ENCODE peak calls at places on chromosomes 1 and 21, in eight cellular contexts. E is tibial nerve, L is transverse colon, Z is stomach, N is breast epithelium, K is spleen, A is heart left ventricle, B is A549. U is an unnamed sample.
A peak's percentile ranks its signal among the peaks of the same experiment; 100 is the strongest.

GRCh38 chr21:43207868-43208267 is 39.1 kb downstream of the CRYAA start:
- DNase-seq in Z (no peak), N (peak; percentile 38), A (no peak), L (no peak), B (no peak), E (no peak), K (peak; percentile 47), U (peak; percentile 5)

GRCh38 chr1:199122532-199123311 is 483.9 kb downstream of the PTPRC start:
- DNase-seq in L (no peak), A (no peak), N (no peak), E (no peak), K (no peak), B (no peak), Z (no peak), U (no peak)

GRCh38 chr1:11479375-11479979 is 522 bp downstream of the DISP3 start:
- DNase-seq in B (no peak), E (no peak), K (no peak), L (no peak), N (no peak), A (no peak), Z (no peak), U (no peak)

GRCh38 chr1:201309420-201309819 is 26.1 kb downstream of the PKP1 start:
- DNase-seq in E (peak; percentile 51), L (peak; percentile 82), Z (peak; percentile 55), N (peak; percentile 97), A (peak; percentile 84), K (no peak), B (peak; percentile 62), U (peak; percentile 74)

GRCh38 chr1:35577071-35577998 is 4.2 kb downstream of the TFAP2E start:
- DNase-seq in K (peak; percentile 95), L (peak; percentile 59), Z (peak; percentile 53), E (peak; percentile 22), B (no peak), N (peak; percentile 43), A (peak; percentile 44), U (no peak)

GRCh38 chr1:47444578-47445465 is 7.0 kb downstream of the FOXD2 start:
- DNase-seq in Z (no peak), K (no peak), A (no peak), L (peak; percentile 62), N (no peak), E (no peak), B (no peak), U (peak; percentile 24)

GRCh38 chr1:12179638-12180121 is 12.9 kb downstream of the TNFRSF1B start:
- DNase-seq in E (no peak), K (no peak), L (no peak), A (no peak), Z (no peak), B (no peak), N (no peak), U (no peak)

GRCh38 chr1:10651793-10652192 is 144.7 kb downstream of the CASZ1 start:
- DNase-seq in L (no peak), Z (peak; percentile 60), B (no peak), A (no peak), E (no peak), K (no peak), N (no peak), U (peak; percentile 36)

GRCh38 chr1:2380816-2381591 is 10.3 kb downstream of the MORN1 start:
- DNase-seq in E (no peak), L (peak; percentile 7), A (peak; percentile 30), K (peak; percentile 75), N (no peak), B (no peak), Z (no peak), U (no peak)

GRCh38 chr1:169550294-169550693 is 36.0 kb downstream of the F5 start:
- DNase-seq in E (peak; percentile 21), A (no peak), K (no peak), L (no peak), B (peak; percentile 58), Z (no peak), N (no peak), U (no peak)

GRCh38 chr1:55064861-55065263 is 25.5 kb downstream of the PCSK9 start:
- DNase-seq in Z (peak; percentile 43), A (peak; percentile 78), B (peak; percentile 42), L (no peak), N (no peak), K (no peak), E (no peak), U (peak; percentile 36)

GRCh38 chr1:19495816-19496528 is 10.6 kb upstream of the CAPZB start:
- DNase-seq in K (no peak), Z (no peak), N (no peak), E (no peak), A (no peak), B (no peak), L (no peak), U (no peak)

GRCh38 chr1:108047085-108047484 is 82.1 kb upstream of the VAV3 start:
- DNase-seq in N (no peak), B (no peak), K (no peak), A (no peak), Z (no peak), E (no peak), L (no peak), U (no peak)

GRCh38 chr1:88608139-88608943 is 75.7 kb upstream of the PKN2 start:
- DNase-seq in L (no peak), A (no peak), K (no peak), B (peak; percentile 32), E (no peak), Z (no peak), N (no peak), U (no peak)

GRCh38 chr1:145892486-145893087 is 6.9 kb upstream of the ANKRD35 start:
- DNase-seq in Z (peak; percentile 79), A (no peak), L (no peak), N (no peak), B (peak; percentile 9), K (no peak), E (peak; percentile 40), U (peak; percentile 75)

GRCh38 chr1:204923209-204923608 is 52.5 kb downstream of the NFASC start:
- DNase-seq in N (no peak), A (no peak), E (no peak), K (no peak), L (no peak), Z (no peak), B (no peak), U (no peak)

GRCh38 chr1:204923626-204924012 is 53.0 kb downstream of the NFASC start:
- DNase-seq in B (no peak), N (no peak), K (no peak), Z (no peak), L (no peak), E (no peak), A (no peak), U (no peak)

GRCh38 chr1:204920511-204920910 is 49.8 kb downstream of the NFASC start:
- DNase-seq in B (no peak), E (no peak), A (no peak), L (no peak), K (no peak), N (no peak), Z (no peak), U (no peak)

GRCh38 chr1:204921855-204922516 is 51.3 kb downstream of the NFASC start:
- DNase-seq in K (no peak), E (no peak), B (no peak), L (no peak), N (no peak), Z (no peak), A (no peak), U (no peak)

DNA sequence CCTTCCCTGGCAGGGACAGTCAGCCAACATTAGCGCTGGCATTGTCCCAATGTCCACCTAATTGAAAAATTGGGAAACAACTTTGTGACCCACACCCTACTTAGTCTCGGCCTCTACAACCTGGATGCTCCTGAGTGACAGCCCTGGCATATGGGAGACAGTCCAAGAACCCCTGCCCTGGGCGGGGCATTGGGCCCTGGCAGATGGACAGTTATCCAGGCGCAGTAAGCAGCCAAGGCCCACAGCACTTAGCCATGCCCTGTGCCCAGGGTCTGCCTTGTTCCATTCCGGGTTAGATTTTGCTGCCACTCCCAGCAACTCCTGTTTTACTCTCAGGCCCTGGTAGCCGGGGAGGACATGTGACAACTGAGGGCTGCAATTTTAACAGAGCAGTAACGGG is 50.3 kb downstream of the NFASC start:
- DNase-seq in A (no peak), E (no peak), N (no peak), K (no peak), L (peak; percentile 14), Z (no peak), B (no peak), U (no peak)
- H3K4me1 ChIP-seq in A (no peaks in the 10 kb centered on the region), E (no peaks in the 10 kb centered on the region), N (no peaks in the 10 kb centered on the region), K (no peaks in the 10 kb centered on the region), L (peaks cover 11% of the 10 kb centered on the region), Z (no peaks in the 10 kb centered on the region), B (peaks cover 12% of the 10 kb centered on the region), U (peaks cover 16% of the 10 kb centered on the region)

DNA sequence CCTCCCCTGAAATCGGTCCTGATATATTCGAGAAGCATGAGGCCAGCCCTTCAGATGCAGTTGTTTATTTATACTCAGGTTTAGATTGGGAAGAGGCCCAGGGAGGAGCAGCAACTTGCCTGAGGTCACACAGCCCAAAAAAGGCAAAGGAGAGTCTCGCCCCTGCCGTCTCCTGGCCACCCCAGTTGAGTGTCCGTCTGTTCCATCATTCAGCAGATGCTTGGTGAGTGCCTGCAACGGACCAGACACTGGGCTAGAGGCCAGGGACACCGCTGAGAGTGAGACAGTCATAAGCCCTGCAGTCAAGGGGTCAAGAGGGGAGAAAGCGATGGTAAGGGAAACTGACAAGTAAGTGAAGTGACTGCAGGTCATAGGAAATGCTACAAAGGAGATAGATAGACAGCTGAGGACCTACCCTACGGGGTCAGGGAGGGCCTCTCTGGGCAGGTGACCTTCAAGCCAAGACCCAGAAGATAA is 15.4 kb upstream of the SELENON start:
- DNase-seq in A (peak; percentile 82), K (no peak), N (no peak), B (no peak), L (no peak), Z (no peak), E (no peak), U (no peak)
- TF ChIP-seq POLR2A in A (no peak), K (no peak), N (no peak), B (no peak), L (no peak), Z (no peak), E (no peak), U (no peak)

GRCh38 chr1:227560814-227561213 is 2.5 kb upstream of the ZNF678 start:
- DNase-seq in N (peak; percentile 36), L (no peak), A (peak; percentile 37), K (no peak), Z (no peak), B (no peak), E (no peak), U (peak; percentile 10)
- H3K4me3 ChIP-seq in N (peak overlapping the region; percentile 29), L (no peak overlapping the region), A (no peak overlapping the region), K (no peak overlapping the region), Z (peak overlapping the region; percentile 26), B (no peak overlapping the region), E (peak overlapping the region; percentile 23), U (no peak overlapping the region)

DNA sequence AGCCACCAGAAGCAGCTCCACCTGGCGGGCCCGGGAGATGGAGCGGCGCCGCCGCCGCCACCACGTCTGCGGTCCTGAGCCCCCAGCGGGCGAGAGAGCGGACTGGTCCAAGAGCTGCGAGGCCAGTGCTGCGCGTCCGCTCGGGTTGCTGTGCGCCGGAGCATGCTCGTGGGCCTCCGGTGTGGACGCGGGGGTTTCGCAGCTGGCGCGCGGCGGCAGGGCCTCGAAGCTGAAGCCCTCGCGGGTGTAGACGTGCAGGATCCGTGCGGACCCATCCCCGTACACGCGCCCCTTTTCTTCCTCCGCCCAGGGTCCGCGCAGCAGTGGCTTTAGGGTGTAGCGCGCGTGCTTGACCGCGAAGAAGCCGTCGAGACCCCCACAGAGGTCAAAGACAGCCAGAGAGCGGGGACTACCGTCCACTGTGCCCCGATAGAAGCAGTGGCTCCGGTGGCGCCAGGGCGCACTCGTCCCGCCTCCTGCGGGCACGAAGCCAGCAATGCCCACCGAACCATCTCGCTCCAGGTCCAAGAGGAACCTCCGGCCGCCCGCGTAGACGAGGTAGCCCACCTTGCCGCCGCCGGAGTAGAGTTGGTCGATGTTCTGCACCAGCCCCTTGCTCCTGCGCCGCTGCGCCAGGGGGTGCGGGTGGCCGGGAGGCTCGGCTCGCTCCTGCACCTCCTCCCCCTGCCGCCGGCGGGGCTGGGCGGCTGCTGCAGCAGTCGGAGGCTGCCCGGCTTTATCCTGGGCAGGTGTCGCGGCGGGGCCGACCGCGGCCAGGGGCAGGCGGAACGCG is 1.1 kb downstream of the ADAMTS5 start:
- DNase-seq in Z (peak; percentile 25), A (peak; percentile 42), K (peak; percentile 66), N (peak; percentile 51), L (peak; percentile 21), B (no peak), E (no peak), U (peak; percentile 28)
- H3K4me1 ChIP-seq in Z (no peaks in the 10 kb centered on the region), A (peaks cover 14% of the 10 kb centered on the region), K (peaks cover 6% of the 10 kb centered on the region), N (peaks cover 10% of the 10 kb centered on the region), L (no peaks in the 10 kb centered on the region), B (no peaks in the 10 kb centered on the region), E (no peaks in the 10 kb centered on the region), U (peaks cover 26% of the 10 kb centered on the region)